ENCODE peak calls at places on chromosomes 3 and 15, in six cellular contexts. J is spleen, I is pancreas, G is HepG2, N is ovary, V is tibial nerve. A is an unnamed sample.
A peak's percentile ranks its signal among the peaks of the same experiment; 100 is the strongest.

GRCh38 chr3:2456788-2457187 is 358.1 kb downstream of the CNTN4 start:
- DNase-seq in N (no peak), G (no peak), I (no peak), V (no peak), J (no peak), A (no peak)

GRCh38 chr3:19148768-19149091 is 420 bp downstream of the KCNH8 start:
- DNase-seq in G (no peak), V (no peak), N (no peak), J (no peak), I (no peak), A (no peak)

GRCh38 chr15:25437751-25438600 is 848 bp downstream of the UBE3A start:
- DNase-seq in I (peak; percentile 58), G (peak; percentile 25), N (peak; percentile 70), J (peak; percentile 93), V (peak; percentile 13), A (peak; percentile 71)

GRCh38 chr3:133838916-133839800 is 33.5 kb downstream of the SRPRB start:
- DNase-seq in I (no peak), J (no peak), V (no peak), G (no peak), N (no peak), A (no peak)

GRCh38 chr15:59294961-59295741 is 77.5 kb downstream of the MYO1E start:
- DNase-seq in J (no peak), I (peak; percentile 20), V (no peak), G (no peak), N (no peak), A (no peak)

GRCh38 chr3:42780892-42781700 is 8.0 kb upstream of the CCDC13 start:
- DNase-seq in N (no peak), G (peak; percentile 68), V (no peak), I (no peak), J (no peak), A (no peak)

GRCh38 chr15:79883579-79884203 is 13.1 kb downstream of the MTHFS start:
- DNase-seq in I (no peak), N (no peak), G (no peak), J (no peak), V (no peak), A (no peak)

GRCh38 chr3:41073190-41073589 is 126.1 kb upstream of the CTNNB1 start:
- DNase-seq in N (no peak), J (no peak), I (no peak), V (no peak), G (no peak), A (no peak)

GRCh38 chr3:43187836-43188479 is 82.1 kb upstream of the POMGNT2 start:
- DNase-seq in N (no peak), V (no peak), G (peak; percentile 23), J (no peak), I (no peak), A (no peak)

GRCh38 chr3:189269356-189269755 is 97.6 kb downstream of the TPRG1 start:
- DNase-seq in I (no peak), J (no peak), N (no peak), V (no peak), G (no peak), A (no peak)

GRCh38 chr3:172524611-172525010 is 1.4 kb upstream of the TNFSF10 start:
- DNase-seq in I (no peak), N (no peak), G (no peak), J (no peak), V (no peak), A (no peak)

GRCh38 chr3:139601191-139601961 is 61.8 kb upstream of the RBP1 start:
- DNase-seq in I (no peak), G (no peak), N (no peak), J (no peak), V (no peak), A (peak; percentile 77)

GRCh38 chr15:60804986-60805949 is 326.3 kb upstream of the ICE2 start:
- DNase-seq in J (no peak), V (no peak), I (peak; percentile 47), N (no peak), G (no peak), A (no peak)

GRCh38 chr3:169668957-169669681 is 5.6 kb upstream of the MECOM start:
- DNase-seq in I (peak; percentile 95), J (peak; percentile 88), G (peak; percentile 29), V (peak; percentile 64), N (peak; percentile 40), A (no peak)

GRCh38 chr15:47466357-47466756 is 250.9 kb upstream of the SEMA6D start:
- DNase-seq in V (no peak), J (no peak), I (no peak), N (no peak), G (no peak), A (no peak)

GRCh38 chr3:40173291-40173710 is 136.2 kb upstream of the EIF1B start:
- DNase-seq in V (peak; percentile 15), I (no peak), N (no peak), G (no peak), J (no peak), A (no peak)

GRCh38 chr3:149314807-149315578 is 18.4 kb downstream of the TM4SF18 start:
- DNase-seq in J (no peak), I (no peak), N (no peak), G (peak; percentile 71), V (no peak), A (no peak)

GRCh38 chr3:32349184-32349583 is 42.5 kb upstream of the CMTM7 start:
- DNase-seq in G (peak; percentile 35), V (no peak), I (no peak), N (no peak), J (no peak), A (no peak)

GRCh38 chr3:160774172-160774571 is 18.1 kb downstream of the PPM1L start:
- DNase-seq in I (no peak), N (no peak), G (no peak), J (no peak), V (no peak), A (no peak)

GRCh38 chr3:59899068-59899467 is 849.2 kb upstream of the CFAP20DC start:
- DNase-seq in V (no peak), G (no peak), N (no peak), J (no peak), I (no peak), A (no peak)

GRCh38 chr15:55224892-55225291 is 28.2 kb upstream of the RSL24D1 start:
- DNase-seq in J (no peak), V (no peak), N (no peak), G (no peak), I (no peak), A (no peak)

GRCh38 chr3:183371672-183371968 is 56.8 kb downstream of the MCF2L2 start:
- DNase-seq in V (no peak), G (no peak), I (no peak), J (no peak), N (no peak), A (no peak)

GRCh38 chr3:17733270-17733669 is 9.2 kb downstream of the TBC1D5 start:
- DNase-seq in I (no peak), J (no peak), N (no peak), V (no peak), G (no peak), A (no peak)

GRCh38 chr3:185978516-185978915 is 40.7 kb upstream of the TRA2B start:
- DNase-seq in V (no peak), G (no peak), I (no peak), N (no peak), J (no peak), A (no peak)

GRCh38 chr3:123027292-123028232 is at the start of gene SEMA5B:
- DNase-seq in J (peak; percentile 82), N (peak; percentile 50), V (no peak), G (no peak), I (peak; percentile 32), A (peak; percentile 70)

GRCh38 chr15:100783760-100784492 is 95.7 kb upstream of the ALDH1A3 start:
- DNase-seq in I (peak; percentile 7), J (no peak), N (no peak), V (peak; percentile 3), G (no peak), A (peak; percentile 70)
- H3K27me3 ChIP-seq in I (no peaks in the 10 kb centered on the region), J (no peaks in the 10 kb centered on the region), N (no peaks in the 10 kb centered on the region), V (no peaks in the 10 kb centered on the region), G (peaks cover 24% of the 10 kb centered on the region), A (no peaks in the 10 kb centered on the region)

GRCh38 chr15:38844683-38845195 is 280.1 kb upstream of the RASGRP1 start:
- DNase-seq in J (no peak), N (no peak), G (no peak), I (no peak), V (no peak), A (no peak)
- H3K4me1 ChIP-seq in J (no peaks in the 10 kb centered on the region), N (peaks cover 12% of the 10 kb centered on the region), G (no peaks in the 10 kb centered on the region), I (no peaks in the 10 kb centered on the region), V (no peaks in the 10 kb centered on the region), A (peaks cover 6% of the 10 kb centered on the region)

GRCh38 chr15:37031198-37031597 is 69.2 kb downstream of the MEIS2 start:
- DNase-seq in I (no peak), N (no peak), G (no peak), V (no peak), J (no peak), A (no peak)

GRCh38 chr15:37034392-37034791 is 66.0 kb downstream of the MEIS2 start:
- DNase-seq in N (no peak), I (no peak), J (no peak), G (no peak), V (no peak), A (no peak)

GRCh38 chr15:37032091-37032775 is 68.1 kb downstream of the MEIS2 start:
- DNase-seq in G (no peak), V (no peak), N (no peak), I (no peak), J (no peak), A (no peak)

DNA sequence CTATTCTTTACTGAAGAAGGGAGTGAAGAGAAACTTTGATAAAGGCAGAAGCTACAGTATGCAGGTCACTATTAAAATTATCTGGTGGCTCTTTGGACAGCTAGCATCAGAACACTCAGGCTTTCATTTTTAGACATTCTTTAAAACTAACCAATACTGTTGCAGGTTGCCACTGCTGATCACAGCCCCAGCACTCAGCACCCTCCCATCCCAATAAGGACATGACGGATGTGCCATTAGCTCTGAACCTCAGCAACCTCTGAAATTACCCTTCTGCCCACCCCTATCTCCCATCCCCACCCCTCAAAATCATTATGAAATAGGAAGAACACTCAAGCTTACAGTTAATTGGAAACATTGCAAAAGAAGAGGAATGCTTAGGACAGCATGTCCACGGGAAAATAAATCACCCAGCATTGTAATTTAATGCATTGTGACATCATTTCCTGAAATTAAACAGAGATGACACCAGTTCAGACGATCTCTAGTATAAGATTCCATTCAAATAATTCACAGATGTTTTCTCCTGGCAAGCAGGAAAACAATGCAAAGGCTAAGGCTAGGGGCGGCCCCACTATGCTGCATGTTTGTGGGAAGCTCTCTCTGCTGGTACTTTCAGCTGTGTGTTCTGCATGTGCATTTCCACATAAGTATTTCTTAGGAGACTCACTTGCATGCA is 71.6 kb downstream of the MEIS2 start:
- DNase-seq in J (no peak), N (no peak), V (no peak), G (no peak), I (no peak), A (no peak)
- TF ChIP-seq CTCF in J (no peak), N (no peak), V (no peak), G (no peak), I (no peak), A (no peak)

GRCh38 chr15:89389841-89390603 is 55.4 kb upstream of the POLG start:
- DNase-seq in N (no peak), V (no peak), G (no peak), I (no peak), J (peak; percentile 71), A (no peak)

GRCh38 chr15:89387140-89387903 is 52.7 kb upstream of the POLG start:
- DNase-seq in N (no peak), V (no peak), J (peak; percentile 51), G (no peak), I (no peak), A (no peak)

GRCh38 chr15:89395461-89395875 is 60.8 kb upstream of the POLG start:
- DNase-seq in J (peak; percentile 22), V (no peak), I (no peak), N (no peak), G (no peak), A (no peak)

GRCh38 chr15:89395996-89396395 is 61.4 kb upstream of the POLG start:
- DNase-seq in G (no peak), N (no peak), I (no peak), J (peak; percentile 40), V (no peak), A (no peak)

GRCh38 chr15:89391685-89392257 is 57.1 kb upstream of the POLG start:
- DNase-seq in V (no peak), G (no peak), N (no peak), J (peak; percentile 38), I (no peak), A (no peak)
- H3K27me3 ChIP-seq in V (no peaks in the 10 kb centered on the region), G (peaks cover 69% of the 10 kb centered on the region), N (no peaks in the 10 kb centered on the region), J (no peaks in the 10 kb centered on the region), I (no peaks in the 10 kb centered on the region), A (no peaks in the 10 kb centered on the region)